ENCODE peak calls at places on chromosomes 7 and 10, in six cellular contexts. X is left ventricle myocardium inferior, D is MM.1S, Z is heart left ventricle, I is PC-9, O is lung. L is an unnamed sample.

GRCh38 chr7:102152672-102153585 is 133.7 kb upstream of the SH2B2 start:
- DNase-seq in Z (peak; percentile 72), D (no peak), X (no peak), I (peak; percentile 97), O (peak; percentile 42), L (peak; percentile 93)

GRCh38 chr10:78656815-78657621 is 411.7 kb upstream of the ZMIZ1 start:
- DNase-seq in O (no peak), Z (no peak), I (no peak), X (no peak), D (no peak), L (no peak)

GRCh38 chr7:134823400-134823799 is 44.0 kb downstream of the CALD1 start:
- DNase-seq in O (no peak), X (no peak), Z (no peak), D (no peak), I (no peak), L (no peak)

GRCh38 chr10:129800796-129801340 is 163.2 kb downstream of the EBF3 start:
- DNase-seq in O (no peak), X (no peak), Z (no peak), D (no peak), I (no peak), L (no peak)

GRCh38 chr10:132861116-132861691 is 75.3 kb upstream of the NKX6-2 start:
- DNase-seq in Z (no peak), D (no peak), I (no peak), O (no peak), X (peak; percentile 4), L (no peak)

GRCh38 chr10:132870426-132870825 is 71.9 kb downstream of the CFAP46 start:
- DNase-seq in Z (no peak), I (no peak), X (no peak), D (no peak), O (no peak), L (no peak)

GRCh38 chr10:35517431-35518181 is 87.5 kb upstream of the GJD4 start:
- DNase-seq in D (no peak), X (no peak), Z (no peak), O (no peak), I (no peak), L (peak; percentile 20)

GRCh38 chr10:96310359-96310669 is 6.1 kb downstream of the DNTT start:
- DNase-seq in I (no peak), Z (no peak), D (no peak), O (no peak), X (no peak), L (no peak)

GRCh38 chr7:318476-319266 is 28.7 kb downstream of the FOXL3 start:
- DNase-seq in X (no peak), O (no peak), I (peak; percentile 22), Z (peak; percentile 24), D (no peak), L (no peak)

GRCh38 chr10:89759531-89759930 is 58.1 kb downstream of the KIF20B start:
- DNase-seq in Z (no peak), I (no peak), X (no peak), D (no peak), O (no peak), L (no peak)

GRCh38 chr7:9937944-9938631 is 1035.6 kb upstream of the PHF14 start:
- DNase-seq in I (no peak), O (no peak), D (no peak), Z (no peak), X (no peak), L (peak; percentile 8)

GRCh38 chr10:57657164-57657765 is 610.4 kb downstream of the IPMK start:
- DNase-seq in X (peak; percentile 22), Z (no peak), D (peak; percentile 60), O (no peak), I (peak; percentile 47), L (peak; percentile 34)

GRCh38 chr10:93541402-93542357 is 24.8 kb upstream of the FFAR4 start:
- DNase-seq in X (peak; percentile 41), I (peak; percentile 44), O (peak; percentile 34), D (no peak), Z (peak; percentile 37), L (no peak)

GRCh38 chr10:114163062-114163861 is 10.7 kb downstream of the CCDC186 start:
- DNase-seq in D (no peak), I (no peak), O (no peak), Z (no peak), X (no peak), L (no peak)

GRCh38 chr7:136710751-136711150 is 157.7 kb upstream of the CHRM2 start:
- DNase-seq in X (no peak), Z (no peak), D (no peak), O (no peak), I (no peak), L (no peak)

GRCh38 chr10:17512341-17513001 is 58.1 kb upstream of the ST8SIA6 start:
- DNase-seq in Z (peak; percentile 61), O (no peak), X (peak; percentile 17), I (peak; percentile 75), D (no peak), L (peak; percentile 90)

GRCh38 chr7:143372070-143372469 is 9.1 kb upstream of the ZYX start:
- DNase-seq in O (no peak), X (peak; percentile 58), Z (peak; percentile 67), I (peak; percentile 56), D (no peak), L (peak; percentile 71)

GRCh38 chr10:128631801-128632241 is 505.6 kb upstream of the MKI67 start:
- DNase-seq in I (no peak), O (no peak), X (no peak), D (peak; percentile 72), Z (no peak), L (no peak)

GRCh38 chr7:50349963-50350944 is 45.7 kb downstream of the IKZF1 start:
- DNase-seq in X (no peak), I (no peak), D (no peak), Z (no peak), O (no peak), L (no peak)

GRCh38 chr7:50351267-50351666 is 46.8 kb downstream of the IKZF1 start:
- DNase-seq in O (no peak), I (no peak), X (no peak), D (no peak), Z (no peak), L (no peak)

GRCh38 chr7:50353201-50353600 is 48.7 kb downstream of the IKZF1 start:
- DNase-seq in I (no peak), O (no peak), Z (no peak), D (no peak), X (no peak), L (no peak)

GRCh38 chr7:50353894-50354595 is 49.5 kb downstream of the IKZF1 start:
- DNase-seq in I (no peak), D (no peak), O (no peak), Z (no peak), X (no peak), L (no peak)

GRCh38 chr7:50352282-50352681 is 47.8 kb downstream of the IKZF1 start:
- DNase-seq in Z (no peak), D (no peak), I (no peak), O (no peak), X (no peak), L (no peak)
- H3K4me1 ChIP-seq in Z (no peaks in the 10 kb centered on the region), D (peaks cover 15% of the 10 kb centered on the region), I (no peaks in the 10 kb centered on the region), O (no peaks in the 10 kb centered on the region), X (no peaks in the 10 kb centered on the region), L (no peaks in the 10 kb centered on the region)

DNA sequence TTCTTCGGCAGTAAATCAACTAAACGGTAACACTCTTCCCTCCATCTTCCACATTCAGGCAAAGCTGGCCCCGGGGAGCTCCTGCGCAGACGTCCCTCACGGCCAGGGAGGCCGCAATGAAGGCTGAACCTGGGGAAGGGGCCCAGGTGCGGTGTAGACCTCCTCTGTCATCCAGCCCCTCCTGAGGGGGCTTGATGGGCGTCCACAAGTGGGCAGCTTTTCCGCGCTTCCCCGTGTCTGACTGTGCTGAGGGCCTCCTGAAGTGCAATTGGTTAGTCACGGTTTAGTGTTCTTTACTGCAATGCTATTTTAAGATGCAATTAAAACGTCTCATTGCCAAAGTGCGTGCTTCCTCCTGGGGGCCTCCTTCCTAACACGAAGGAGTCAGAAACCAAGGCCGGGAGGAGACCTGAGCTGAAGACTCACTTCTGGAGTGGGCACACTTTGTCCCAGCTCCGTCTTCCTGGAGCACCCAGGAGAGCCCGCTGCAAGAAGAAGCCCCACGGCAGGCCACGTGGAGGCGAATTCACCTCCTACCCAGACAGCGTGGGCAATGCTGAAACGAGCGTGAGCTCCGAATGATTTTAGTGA is 173.3 kb downstream of the ELFN1 start:
- DNase-seq in Z (no peak), I (no peak), D (no peak), X (no peak), O (no peak), L (no peak)
- H3K4me1 ChIP-seq in Z (no peaks in the 10 kb centered on the region), I (no peaks in the 10 kb centered on the region), D (no peaks in the 10 kb centered on the region), X (no peaks in the 10 kb centered on the region), O (no peaks in the 10 kb centered on the region), L (no peaks in the 10 kb centered on the region)

GRCh38 chr10:118738422-118738821 is 16.3 kb downstream of the CACUL1 start:
- DNase-seq in I (no peak), X (no peak), Z (no peak), D (no peak), O (no peak), L (no peak)
- H3K4me1 ChIP-seq in I (peaks cover 19% of the 10 kb centered on the region), X (peaks cover 85% of the 10 kb centered on the region), Z (peaks cover 11% of the 10 kb centered on the region), D (no peaks in the 10 kb centered on the region), O (peaks cover 8% of the 10 kb centered on the region), L (peaks cover 38% of the 10 kb centered on the region)

GRCh38 chr10:80498833-80499671 is 38.6 kb upstream of the SH2D4B start:
- DNase-seq in I (peak; percentile 94), X (peak; percentile 91), O (peak; percentile 92), D (no peak), Z (peak; percentile 97), L (peak; percentile 89)
- H3K4me1 ChIP-seq in I (peaks cover 98% of the 10 kb centered on the region), X (peaks cover 99% of the 10 kb centered on the region), O (peaks cover 65% of the 10 kb centered on the region), D (no peaks in the 10 kb centered on the region), Z (peaks cover 68% of the 10 kb centered on the region), L (peaks cover 81% of the 10 kb centered on the region)

GRCh38 chr7:56078196-56078595 is 14.1 kb downstream of the SUMF2 start:
- DNase-seq in O (no peak), Z (no peak), D (no peak), I (no peak), X (no peak), L (no peak)

GRCh38 chr7:56083150-56083785 is 9.5 kb downstream of the PHKG1 start:
- DNase-seq in D (no peak), Z (peak; percentile 71), O (no peak), X (peak; percentile 72), I (no peak), L (no peak)

GRCh38 chr7:56077681-56078080 is 13.6 kb downstream of the SUMF2 start:
- DNase-seq in Z (no peak), I (no peak), D (no peak), X (no peak), O (no peak), L (no peak)

GRCh38 chr7:56081626-56082340 is 11.0 kb downstream of the PHKG1 start:
- DNase-seq in D (no peak), Z (no peak), O (no peak), I (no peak), X (no peak), L (no peak)

DNA sequence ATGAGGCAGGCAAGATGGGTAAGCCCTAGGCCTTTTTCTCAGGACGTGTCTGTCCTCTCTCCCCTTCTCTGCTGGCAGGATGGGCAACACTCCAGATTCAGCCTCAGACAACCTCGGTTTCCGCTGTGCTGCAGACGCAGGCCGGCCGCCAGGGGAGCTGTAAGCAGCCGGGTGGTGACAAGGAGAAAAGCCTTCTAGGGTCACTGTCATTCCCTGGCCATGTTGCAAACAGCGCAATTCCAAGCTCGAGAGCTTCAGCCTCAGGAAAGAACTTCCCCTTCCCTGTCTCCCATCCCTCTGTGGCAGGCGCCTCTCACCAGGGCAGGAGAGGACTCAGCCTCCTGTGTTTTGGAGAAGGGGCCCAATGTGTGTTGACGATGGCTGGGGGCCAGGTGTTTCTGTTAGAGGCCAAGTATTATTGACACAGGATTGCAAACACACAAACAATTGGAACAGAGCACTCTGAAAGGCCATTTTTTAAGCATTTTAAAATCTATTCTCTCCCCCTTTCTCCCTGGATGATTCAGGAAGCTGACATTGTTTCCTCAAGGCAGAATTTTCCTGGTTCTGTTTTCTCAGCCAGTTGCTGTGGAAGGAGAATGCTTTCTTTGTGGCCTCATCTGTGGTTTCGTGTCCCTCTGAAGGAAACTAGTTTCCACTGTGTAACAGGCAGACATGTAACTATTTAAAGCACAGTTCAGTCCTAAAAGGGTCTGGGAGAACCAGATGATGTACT is 13.1 kb downstream of the PHKG1 start:
- DNase-seq in X (peak; percentile 86), I (no peak), O (peak; percentile 50), D (no peak), Z (peak; percentile 93), L (no peak)
- H3K4me1 ChIP-seq in X (peaks cover 60% of the 10 kb centered on the region), I (peaks cover 27% of the 10 kb centered on the region), O (peaks cover 4% of the 10 kb centered on the region), D (no peaks in the 10 kb centered on the region), Z (peaks cover 18% of the 10 kb centered on the region), L (no peaks in the 10 kb centered on the region)

L was measured in foreskin keratinocyte.